ENCODE peak calls at places on chromosomes 12 and 14, in five cellular contexts. One of them, this sample, is unnamed.

GRCh38 chr12:67415473-67415872 is 146.3 kb downstream of the CAND1 start:
- DNase-seq in stomach: no peak
- DNase-seq in pancreas: no peak
- DNase-seq in mucosa of descending colon: no peak
- DNase-seq in tibial artery: no peak
- DNase-seq in this sample: peak; percentile 41

GRCh38 chr12:70091021-70091521 is 152.2 kb upstream of the CNOT2 start:
- DNase-seq in tibial artery: no peak
- DNase-seq in mucosa of descending colon: no peak
- DNase-seq in pancreas: no peak
- DNase-seq in stomach: no peak
- DNase-seq in this sample: no peak

GRCh38 chr12:109532721-109533486 is 40.4 kb downstream of the MMAB start:
- DNase-seq in stomach: no peak
- DNase-seq in mucosa of descending colon: peak; percentile 28
- DNase-seq in tibial artery: no peak
- DNase-seq in pancreas: no peak
- DNase-seq in this sample: no peak

GRCh38 chr12:26150737-26151450 is 26.1 kb upstream of the BHLHE41 start:
- DNase-seq in stomach: no peak
- DNase-seq in mucosa of descending colon: no peak
- DNase-seq in tibial artery: no peak
- DNase-seq in pancreas: no peak
- DNase-seq in this sample: peak; percentile 87

GRCh38 chr12:47190271-47190750 is 110.6 kb upstream of the AMIGO2 start:
- DNase-seq in tibial artery: no peak
- DNase-seq in mucosa of descending colon: no peak
- DNase-seq in pancreas: no peak
- DNase-seq in stomach: no peak
- DNase-seq in this sample: peak; percentile 68

GRCh38 chr14:82398313-82398712 is 864.7 kb upstream of the SEL1L start:
- DNase-seq in stomach: no peak
- DNase-seq in pancreas: no peak
- DNase-seq in mucosa of descending colon: no peak
- DNase-seq in tibial artery: no peak
- DNase-seq in this sample: no peak

GRCh38 chr14:64685364-64686130 is 18.7 kb upstream of the PLEKHG3 start:
- DNase-seq in pancreas: no peak
- DNase-seq in tibial artery: no peak
- DNase-seq in mucosa of descending colon: no peak
- DNase-seq in stomach: no peak
- DNase-seq in this sample: no peak

GRCh38 chr12:116187158-116187511 is 90.4 kb downstream of the MED13L start:
- DNase-seq in tibial artery: no peak
- DNase-seq in pancreas: no peak
- DNase-seq in mucosa of descending colon: no peak
- DNase-seq in stomach: no peak
- DNase-seq in this sample: no peak

GRCh38 chr12:65673291-65673690 is 151.0 kb upstream of the HMGA2 start:
- DNase-seq in stomach: no peak
- DNase-seq in tibial artery: no peak
- DNase-seq in pancreas: no peak
- DNase-seq in mucosa of descending colon: no peak
- DNase-seq in this sample: no peak

DNA sequence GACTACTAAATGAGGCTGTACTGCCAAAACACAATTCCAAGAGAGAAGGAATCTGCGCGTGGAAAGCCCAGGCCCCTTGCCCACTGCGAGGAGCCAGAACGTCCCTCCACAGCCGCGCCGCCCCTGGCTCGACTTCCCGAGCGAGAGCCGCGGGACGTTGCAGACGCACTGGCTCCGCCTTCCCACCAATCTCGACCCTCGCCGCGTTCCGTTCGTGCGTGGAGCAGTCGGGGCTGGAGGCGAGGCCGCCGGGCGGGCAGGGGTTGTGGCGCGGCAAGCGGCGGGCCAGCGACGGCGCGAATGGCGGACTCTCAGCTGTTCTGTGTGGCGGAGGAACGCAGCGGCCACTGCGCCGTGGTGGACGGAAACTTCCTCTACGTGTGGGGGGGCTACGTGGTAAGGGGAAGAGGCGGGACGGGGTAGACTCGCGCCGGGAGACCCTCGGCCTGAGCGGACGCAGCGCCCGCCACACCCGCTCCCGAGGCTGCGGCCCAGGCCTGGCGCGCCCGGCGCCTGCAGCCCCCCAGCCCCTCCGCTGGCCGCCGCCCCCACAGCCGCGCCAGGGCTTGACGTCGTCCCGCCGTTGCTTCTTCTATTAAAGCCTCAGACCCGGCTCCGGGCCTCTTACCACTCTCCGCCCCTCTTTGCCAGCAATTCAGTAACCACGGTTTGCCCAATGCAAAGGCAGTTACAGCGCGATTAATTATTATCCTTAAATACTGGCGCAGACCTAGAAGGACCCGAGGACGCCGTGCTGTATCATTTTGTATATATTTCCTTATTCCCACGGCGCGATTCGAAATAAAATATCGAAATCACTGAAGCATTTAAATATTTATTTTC is at the start of gene KLHDC1:
- DNase-seq in stomach: peak; percentile 84
- DNase-seq in mucosa of descending colon: peak; percentile 89
- DNase-seq in pancreas: peak; percentile 90
- DNase-seq in tibial artery: peak; percentile 94
- DNase-seq in this sample: peak; percentile 79
- H3K4me3 ChIP-seq in stomach: peak within 1 kb of the TSS; percentile 68
- H3K4me3 ChIP-seq in mucosa of descending colon: peak within 1 kb of the TSS; percentile 50
- H3K4me3 ChIP-seq in pancreas: peak within 1 kb of the TSS; percentile 68
- H3K4me3 ChIP-seq in tibial artery: peak within 1 kb of the TSS; percentile 89
- H3K4me3 ChIP-seq in this sample: peak within 1 kb of the TSS; percentile 69

DNA sequence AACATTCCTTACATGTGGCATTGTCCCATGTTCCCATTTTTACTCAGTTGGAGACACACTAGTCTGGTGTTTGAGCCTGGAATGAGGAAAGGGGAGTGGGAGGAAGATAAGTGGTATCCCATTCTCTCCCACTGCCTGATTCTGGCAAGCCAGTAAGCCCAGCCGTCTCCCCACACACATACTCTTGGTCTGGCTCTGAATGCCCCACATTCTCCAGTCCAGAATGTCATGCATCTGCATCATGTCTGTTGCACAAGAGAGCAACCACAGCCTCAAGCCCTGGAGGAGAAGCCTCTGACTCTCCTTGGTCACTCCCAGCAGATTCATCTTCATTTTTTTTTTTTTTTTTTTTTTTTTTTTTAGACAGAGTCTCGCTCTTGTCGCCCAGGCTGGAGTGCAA is 48.0 kb downstream of the DRAM1 start:
- DNase-seq in mucosa of descending colon: no peak
- DNase-seq in pancreas: no peak
- DNase-seq in stomach: peak; percentile 39
- DNase-seq in tibial artery: peak; percentile 86
- DNase-seq in this sample: peak; percentile 99
- TF ChIP-seq CTCF in mucosa of descending colon: no peak
- TF ChIP-seq CTCF in pancreas: no peak
- TF ChIP-seq CTCF in stomach: no peak
- TF ChIP-seq CTCF in tibial artery: no peak
- TF ChIP-seq CTCF in this sample: no peak

GRCh38 chr14:93969082-93969828 is 7.1 kb downstream of the ASB2 start:
- DNase-seq in mucosa of descending colon: no peak
- DNase-seq in stomach: no peak
- DNase-seq in tibial artery: peak; percentile 91
- DNase-seq in pancreas: no peak
- DNase-seq in this sample: no peak

GRCh38 chr14:93971635-93972027 is 4.7 kb downstream of the ASB2 start:
- DNase-seq in pancreas: no peak
- DNase-seq in mucosa of descending colon: no peak
- DNase-seq in stomach: no peak
- DNase-seq in tibial artery: no peak
- DNase-seq in this sample: no peak

GRCh38 chr14:93972618-93973205 is 3.7 kb downstream of the ASB2 start:
- DNase-seq in pancreas: no peak
- DNase-seq in tibial artery: no peak
- DNase-seq in mucosa of descending colon: no peak
- DNase-seq in stomach: no peak
- DNase-seq in this sample: no peak

GRCh38 chr14:93970589-93970966 is 5.8 kb downstream of the ASB2 start:
- DNase-seq in mucosa of descending colon: peak; percentile 74
- DNase-seq in stomach: peak; percentile 60
- DNase-seq in pancreas: peak; percentile 70
- DNase-seq in tibial artery: no peak
- DNase-seq in this sample: peak; percentile 21

GRCh38 chr14:93970967-93971634 is 5.3 kb downstream of the ASB2 start:
- DNase-seq in tibial artery: no peak
- DNase-seq in pancreas: no peak
- DNase-seq in stomach: peak; percentile 50
- DNase-seq in mucosa of descending colon: peak; percentile 73
- DNase-seq in this sample: no peak
- H3K4me3 ChIP-seq in tibial artery: peak overlapping the region; percentile 43
- H3K4me3 ChIP-seq in pancreas: peak overlapping the region; percentile 22
- H3K4me3 ChIP-seq in stomach: peak overlapping the region; percentile 48
- H3K4me3 ChIP-seq in mucosa of descending colon: no peak overlapping the region
- H3K4me3 ChIP-seq in this sample: no peak overlapping the region

DNA sequence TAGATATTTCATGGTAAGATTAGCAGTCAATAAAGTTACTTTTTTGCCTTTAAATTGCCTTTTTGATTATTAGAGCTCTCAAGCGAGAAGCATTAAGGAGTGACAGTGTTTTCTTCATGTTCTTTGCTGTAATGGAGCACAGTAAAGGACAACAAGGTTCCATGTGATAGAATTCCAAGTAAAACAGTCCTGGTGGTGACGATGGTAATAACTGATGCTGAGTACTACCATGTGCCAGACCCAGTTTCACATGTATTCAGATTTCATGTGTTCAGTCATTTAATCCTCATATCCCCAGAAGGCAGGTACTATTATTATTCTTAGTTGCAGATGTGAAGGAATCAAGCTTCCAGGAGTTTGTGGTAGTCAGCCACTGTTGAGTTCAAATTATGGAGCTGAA is 79.0 kb downstream of the FRMD6 start:
- DNase-seq in stomach: no peak
- DNase-seq in tibial artery: no peak
- DNase-seq in pancreas: no peak
- DNase-seq in mucosa of descending colon: no peak
- DNase-seq in this sample: no peak
- TF ChIP-seq CTCF in stomach: no peak
- TF ChIP-seq CTCF in tibial artery: no peak
- TF ChIP-seq CTCF in pancreas: no peak
- TF ChIP-seq CTCF in mucosa of descending colon: no peak
- TF ChIP-seq CTCF in this sample: no peak

DNA sequence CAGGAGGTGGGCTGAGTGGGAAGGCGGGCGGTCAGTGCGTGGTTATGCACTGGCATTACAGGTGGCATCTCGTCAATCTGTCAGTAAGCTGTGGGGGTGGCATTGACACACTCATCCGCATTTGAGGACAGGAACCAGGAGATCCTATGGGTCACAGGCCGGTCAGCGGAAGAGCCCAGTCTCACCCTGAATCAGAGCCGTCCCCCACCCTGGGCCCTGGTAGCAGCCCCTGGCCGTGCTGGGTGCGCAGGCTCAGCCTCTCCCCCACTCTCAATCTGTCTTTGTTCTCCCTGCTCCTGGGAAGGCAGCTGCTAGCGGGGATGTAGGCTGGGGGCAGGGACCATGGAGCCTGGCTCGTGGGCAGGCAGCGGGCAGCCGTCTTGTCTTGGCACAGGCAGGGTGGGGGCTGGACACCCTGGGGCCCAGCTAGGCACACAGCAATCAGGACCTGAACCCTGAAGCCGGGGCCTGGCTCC is 5.1 kb downstream of the INF2 start:
- DNase-seq in tibial artery: no peak
- DNase-seq in mucosa of descending colon: peak; percentile 51
- DNase-seq in pancreas: no peak
- DNase-seq in stomach: no peak
- DNase-seq in this sample: no peak
- H3K4me3 ChIP-seq in tibial artery: no peak overlapping the region
- H3K4me3 ChIP-seq in mucosa of descending colon: no peak overlapping the region
- H3K4me3 ChIP-seq in pancreas: no peak overlapping the region
- H3K4me3 ChIP-seq in stomach: peak overlapping the region; percentile 22
- H3K4me3 ChIP-seq in this sample: no peak overlapping the region

DNA sequence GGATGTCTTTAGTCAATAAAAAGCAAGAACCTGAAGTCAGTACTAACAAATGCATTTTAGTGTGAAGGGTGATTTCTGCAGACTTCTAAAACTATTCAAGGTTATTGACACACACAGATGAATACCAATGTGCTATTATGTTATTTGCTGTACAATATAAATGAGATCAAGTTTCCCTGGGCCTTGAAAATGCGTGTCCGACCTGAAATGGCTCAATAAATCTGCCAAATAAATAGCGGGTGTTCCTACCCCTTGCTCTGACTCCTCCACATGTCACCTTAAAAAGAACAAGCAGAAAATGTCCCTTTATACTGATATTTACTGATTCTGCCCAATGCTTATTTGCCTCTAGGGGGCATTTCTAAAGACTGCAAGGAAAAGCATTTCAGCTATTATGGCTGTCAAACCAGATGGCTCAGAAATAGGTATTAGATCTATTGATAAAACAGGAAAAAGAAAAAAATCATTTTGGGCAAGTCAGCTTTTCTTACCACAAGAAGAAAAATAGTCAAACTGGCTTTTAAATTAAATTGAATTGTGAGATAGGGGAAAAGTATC is 367.3 kb upstream of the KITLG start:
- DNase-seq in tibial artery: no peak
- DNase-seq in pancreas: no peak
- DNase-seq in mucosa of descending colon: no peak
- DNase-seq in stomach: no peak
- DNase-seq in this sample: no peak
- TF ChIP-seq CTCF in tibial artery: no peak
- TF ChIP-seq CTCF in pancreas: no peak
- TF ChIP-seq CTCF in mucosa of descending colon: no peak
- TF ChIP-seq CTCF in stomach: no peak
- TF ChIP-seq CTCF in this sample: peak; percentile 4

GRCh38 chr14:105528859-105529505 is 2.6 kb downstream of the TMEM121 start:
- DNase-seq in tibial artery: peak; percentile 65
- DNase-seq in stomach: no peak
- DNase-seq in mucosa of descending colon: peak; percentile 62
- DNase-seq in pancreas: no peak
- DNase-seq in this sample: no peak
- H3K4me3 ChIP-seq in tibial artery: peak overlapping the region; percentile 67
- H3K4me3 ChIP-seq in stomach: peak overlapping the region; percentile 67
- H3K4me3 ChIP-seq in mucosa of descending colon: no peak overlapping the region
- H3K4me3 ChIP-seq in pancreas: peak overlapping the region; percentile 71
- H3K4me3 ChIP-seq in this sample: no peak overlapping the region